ENCODE peak calls at places on chromosomes 4 and X, in four cellular contexts. E, R, X and D are unnamed samples.

GRCh38 chr4:108345862-108346530 is 177.3 kb upstream of the LEF1 start:
- DNase-seq in X (no peak), R (no peak), E (no peak), D (peak; percentile 65)

GRCh38 chr4:147773261-147774184 is 41.6 kb downstream of the ARHGAP10 start:
- DNase-seq in E (peak; percentile 68), R (no peak), X (no peak), D (no peak)

GRCh38 chrX:123064053-123064452 is 120.0 kb upstream of the GRIA3 start:
- DNase-seq in E (no peak), X (no peak), R (no peak), D (no peak)

GRCh38 chr4:116829187-116829586 is 256.2 kb downstream of the TRAM1L1 start:
- DNase-seq in E (no peak), R (no peak), X (no peak), D (no peak)

GRCh38 chrX:73214366-73215094 is at the start of gene NAP1L2:
- DNase-seq in X (peak; percentile 37), R (peak; percentile 51), E (peak; percentile 17), D (peak; percentile 74)

GRCh38 chr4:173935622-173936405 is 347.7 kb downstream of the FBXO8 start:
- DNase-seq in E (no peak), R (no peak), X (no peak), D (no peak)

GRCh38 chr4:159367421-159368105 is 264.7 kb downstream of the RAPGEF2 start:
- DNase-seq in R (no peak), E (no peak), X (no peak), D (no peak)

GRCh38 chr4:15956179-15956850 is 6.7 kb downstream of the FGFBP2 start:
- DNase-seq in R (peak; percentile 70), X (peak; percentile 39), E (peak; percentile 69), D (peak; percentile 75)

GRCh38 chr4:169305651-169306050 is 34.9 kb upstream of the SH3RF1 start:
- DNase-seq in E (no peak), R (no peak), X (no peak), D (no peak)

GRCh38 chr4:154425514-154425913 is 66.1 kb downstream of the DCHS2 start:
- DNase-seq in E (no peak), X (no peak), R (no peak), D (no peak)

GRCh38 chrX:140274761-140275525 is 229.9 kb downstream of the SOX3 start:
- DNase-seq in E (no peak), R (no peak), X (no peak), D (no peak)

GRCh38 chr4:107801766-107802211 is 22.9 kb upstream of the SGMS2 start:
- DNase-seq in E (no peak), X (no peak), R (no peak), D (no peak)

GRCh38 chr4:112766422-112766821 is 129.5 kb downstream of the LARP7 start:
- DNase-seq in X (no peak), R (no peak), E (no peak), D (no peak)

GRCh38 chr4:125539691-125540090 is 224.9 kb downstream of the FAT4 start:
- DNase-seq in X (no peak), E (no peak), R (no peak), D (no peak)

GRCh38 chrX:32185160-32185559 is 1026.2 kb downstream of the DMD start:
- DNase-seq in E (no peak), X (no peak), R (no peak), D (no peak)

GRCh38 chrX:54085666-54086065 is 41.4 kb upstream of the PHF8 start:
- DNase-seq in X (no peak), E (no peak), R (no peak), D (no peak)

GRCh38 chr4:52657630-52658501 is 1.2 kb downstream of the USP46 start:
- DNase-seq in R (peak; percentile 13), E (peak; percentile 21), X (no peak), D (no peak)

GRCh38 chrX:33339219-33339618 is 127.9 kb upstream of the DMD start:
- DNase-seq in R (no peak), E (no peak), X (no peak), D (no peak)

GRCh38 chr4:138910914-138911336 is 104.7 kb upstream of the NOCT start:
- DNase-seq in X (no peak), E (peak; percentile 99), R (peak; percentile 88), D (no peak)

GRCh38 chr4:68175562-68176155 is 46.0 kb upstream of the TMPRSS11F start:
- DNase-seq in X (no peak), E (peak; percentile 67), R (peak; percentile 41), D (peak; percentile 55)

GRCh38 chr4:159283697-159284492 is 181.0 kb downstream of the RAPGEF2 start:
- DNase-seq in E (peak; percentile 61), R (no peak), X (no peak), D (no peak)

GRCh38 chrX:75781618-75782017 is 3.4 kb downstream of the MAGEE2 start:
- DNase-seq in R (no peak), E (no peak), X (no peak), D (no peak)

GRCh38 chrX:41664307-41665299 is 24.2 kb upstream of the GPR34 start:
- DNase-seq in E (no peak), R (no peak), X (no peak), D (no peak)

GRCh38 chr4:40825014-40825838 is 75.5 kb downstream of the NSUN7 start:
- DNase-seq in R (no peak), E (no peak), X (no peak), D (no peak)

GRCh38 chrX:31323658-31324057 is 251.8 kb upstream of the FTHL17 start:
- DNase-seq in R (no peak), X (no peak), E (no peak), D (no peak)

GRCh38 chrX:35416783-35417182 is 381.4 kb upstream of the MAGEB16 start:
- DNase-seq in E (no peak), R (no peak), X (no peak), D (no peak)

GRCh38 chr4:168712316-168712855 is 215.5 kb downstream of the PALLD start:
- DNase-seq in X (no peak), R (no peak), E (peak; percentile 22), D (no peak)

GRCh38 chr4:123064390-123064789 is 142.0 kb upstream of the NUDT6 start:
- DNase-seq in R (no peak), E (no peak), X (no peak), D (no peak)

GRCh38 chr4:26020083-26020668 is 106.2 kb downstream of the SMIM20 start:
- DNase-seq in X (no peak), E (no peak), R (no peak), D (peak; percentile 8)

GRCh38 chr4:110878413-110878812 is 255.5 kb upstream of the PITX2 start:
- DNase-seq in E (no peak), X (no peak), R (no peak), D (no peak)

GRCh38 chr4:139950568-139950967 is 203.4 kb downstream of the MAML3 start:
- DNase-seq in E (no peak), X (no peak), R (no peak), D (peak; percentile 72)

GRCh38 chr4:183503497-183504063 is 1.3 kb upstream of the ING2 start:
- DNase-seq in E (no peak), R (no peak), X (no peak), D (peak; percentile 46)

GRCh38 chrX:18390941-18391538 is 34.4 kb upstream of the CDKL5 start:
- DNase-seq in E (peak; percentile 49), X (peak; percentile 54), R (peak; percentile 53), D (peak; percentile 50)

GRCh38 chrX:67725471-67725870 is 181.7 kb downstream of the AR start:
- DNase-seq in R (no peak), E (no peak), X (no peak), D (no peak)

GRCh38 chr4:6633091-6633906 is 7.2 kb upstream of the MRFAP1 start:
- DNase-seq in R (peak; percentile 50), E (no peak), X (no peak), D (peak; percentile 64)

GRCh38 chrX:46757593-46757992 is 1.3 kb downstream of the SLC9A7 start:
- DNase-seq in E (peak; percentile 28), R (no peak), X (no peak), D (no peak)

GRCh38 chr4:7387925-7388324 is 46.8 kb downstream of the PSAPL1 start:
- DNase-seq in X (no peak), E (no peak), R (no peak), D (no peak)

GRCh38 chr4:18057821-18058533 is 36.4 kb upstream of the LCORL start:
- DNase-seq in E (no peak), X (no peak), R (no peak), D (no peak)

GRCh38 chr4:161869511-161869910 is 294.3 kb downstream of the FSTL5 start:
- DNase-seq in R (no peak), X (no peak), E (no peak), D (no peak)

DNA sequence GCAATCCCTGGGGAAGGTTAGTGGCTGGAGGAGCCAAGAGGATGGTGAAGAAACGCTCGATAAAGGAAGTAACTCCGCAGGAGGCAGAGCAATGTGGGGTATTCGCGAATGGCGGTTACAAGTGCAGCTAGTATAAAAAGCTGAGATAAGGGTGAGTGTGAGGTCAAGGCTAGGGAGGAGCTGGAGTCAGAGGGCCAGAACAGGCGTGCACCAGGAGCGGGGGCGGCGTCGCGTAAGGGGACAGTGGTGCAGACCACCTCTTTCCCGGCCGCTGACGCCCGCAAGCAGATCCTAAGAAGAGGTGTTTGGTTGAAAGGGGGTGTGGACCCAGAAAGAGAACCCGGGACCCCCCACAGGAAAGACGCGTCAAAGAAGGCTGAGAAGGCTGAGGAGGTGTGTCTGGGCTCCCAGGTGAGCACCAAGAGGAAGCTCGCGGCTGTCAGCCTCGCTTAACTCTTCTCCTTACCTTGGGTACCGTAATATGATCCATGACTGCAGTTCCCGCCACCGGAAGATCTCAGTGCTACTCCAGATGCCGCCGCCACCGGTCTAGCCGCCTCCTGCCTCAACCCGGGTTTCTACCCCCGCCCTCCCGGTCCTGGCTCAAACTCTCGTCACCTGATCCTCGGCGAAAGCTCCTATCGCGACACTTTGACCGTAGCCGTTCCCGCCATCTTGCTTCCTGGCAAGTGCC is at the start of gene MTMR8:
- DNase-seq in E (peak; percentile 1), R (peak; percentile 76), X (peak; percentile 70), D (no peak)
- H3K4me3 ChIP-seq in E (no peak within 1 kb of the TSS), R (peak within 1 kb of the TSS; percentile 45), X (peak within 1 kb of the TSS; percentile 82), D (no peak within 1 kb of the TSS)

GRCh38 chrX:2955281-2955680 is 26.1 kb upstream of the ARSD start:
- DNase-seq in E (no peak), X (no peak), R (no peak), D (no peak)
- H3K4me3 ChIP-seq in E (no peak overlapping the region), X (no peak overlapping the region), R (no peak overlapping the region), D (no peak overlapping the region)

DNA sequence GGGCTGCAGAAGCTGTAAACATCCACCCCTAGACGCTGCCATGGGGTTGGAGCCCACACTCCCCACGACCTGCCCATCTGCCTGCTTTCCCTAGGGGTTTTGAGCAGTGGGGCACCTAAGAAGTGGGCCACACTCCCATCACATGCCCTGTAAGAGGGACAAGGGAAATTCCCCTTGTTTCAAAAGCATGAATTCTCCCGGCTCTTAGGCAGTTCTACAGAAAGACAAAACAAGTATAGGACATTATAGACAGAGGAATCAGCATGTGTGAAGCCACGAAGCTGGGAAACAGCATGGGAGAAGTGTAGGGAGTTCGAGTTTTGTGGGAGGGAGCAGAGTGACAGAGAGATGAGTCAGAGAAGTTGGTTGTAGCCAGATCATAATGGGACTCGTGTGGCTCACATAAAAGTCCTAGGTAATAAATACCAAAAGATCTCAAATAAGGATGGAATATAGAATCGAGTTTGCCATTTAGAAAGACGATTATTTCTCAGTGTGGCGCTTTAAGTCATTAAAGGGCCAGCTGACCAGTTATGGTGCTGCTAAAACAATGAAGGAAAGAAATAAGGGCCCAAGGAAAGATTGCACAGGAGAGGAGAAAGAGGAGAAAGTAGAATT is 23.9 kb downstream of the APOO start:
- DNase-seq in E (peak; percentile 37), R (no peak), X (no peak), D (no peak)
- H3K4me3 ChIP-seq in E (no peak overlapping the region), R (no peak overlapping the region), X (no peak overlapping the region), D (no peak overlapping the region)

GRCh38 chrX:134732676-134733075 is 74.4 kb upstream of the PLAC1 start:
- DNase-seq in E (no peak), R (no peak), X (no peak), D (no peak)
- H3K4me3 ChIP-seq in E (no peak overlapping the region), R (no peak overlapping the region), X (no peak overlapping the region), D (no peak overlapping the region)